ENCODE peak calls at places on chromosomes 4 and X, in four cellular contexts. W, L, K and V are unnamed samples.

GRCh38 chrX:39307488-39307887 is 506.2 kb downstream of the MID1IP1 start:
- DNase-seq in L (no peak), W (no peak), K (no peak), V (no peak)

GRCh38 chrX:16436348-16437188 is 213.4 kb upstream of the S100G start:
- DNase-seq in K (peak), W (peak), L (peak), V (peak)

GRCh38 chr4:107312366-107312765 is 276.3 kb upstream of the DKK2 start:
- DNase-seq in L (no peak), W (no peak), K (no peak), V (peak)

GRCh38 chr4:55781809-55782208 is 37.8 kb upstream of the EXOC1L start:
- DNase-seq in L (no peak), K (no peak), W (no peak), V (no peak)

GRCh38 chrX:130110379-130111219 is at the start of gene ELF4:
- DNase-seq in L (peak), K (peak), W (no peak), V (no peak)

GRCh38 chrX:53716328-53717088 is 30.0 kb upstream of the HUWE1 start:
- DNase-seq in L (no peak), K (peak), W (no peak), V (peak)

GRCh38 chr4:101439926-101440325 is 92.6 kb upstream of the PPP3CA start:
- DNase-seq in K (no peak), W (no peak), L (no peak), V (peak)

GRCh38 chrX:6067600-6067999 is 161.1 kb downstream of the NLGN4X start:
- DNase-seq in W (no peak), K (no peak), L (peak), V (no peak)

GRCh38 chr4:102535398-102536082 is 34.4 kb downstream of the NFKB1 start:
- DNase-seq in W (peak), K (peak), L (peak), V (peak)

GRCh38 chr4:181258569-181258968 is 984.6 kb upstream of the TENM3 start:
- DNase-seq in K (no peak), L (no peak), W (no peak), V (no peak)

GRCh38 chrX:101658661-101659477 is 781 bp downstream of the ARMCX2 start:
- DNase-seq in K (peak), W (peak), L (peak), V (peak)

GRCh38 chrX:148498067-148498466 is 2.4 kb upstream of the AFF2 start:
- DNase-seq in W (no peak), L (no peak), K (no peak), V (no peak)

GRCh38 chr4:13928214-13928613 is 300.7 kb upstream of the BOD1L1 start:
- DNase-seq in L (no peak), W (no peak), K (no peak), V (no peak)

GRCh38 chrX:15815779-15816452 is 25.6 kb downstream of the ZRSR2 start:
- DNase-seq in L (peak), K (peak), W (no peak), V (peak)

GRCh38 chr4:170259631-170260153 is 169.9 kb upstream of the AADAT start:
- DNase-seq in L (peak), W (peak), K (peak), V (peak)

GRCh38 chr4:39047691-39048090 is 14.3 kb upstream of the KLHL5 start:
- DNase-seq in K (no peak), L (no peak), W (no peak), V (peak)

GRCh38 chrX:154373340-154374306 is 811 bp downstream of the FLNA start:
- DNase-seq in W (peak), K (peak), L (peak), V (peak)

GRCh38 chr4:102564399-102564921 is 63.3 kb downstream of the NFKB1 start:
- DNase-seq in K (peak), W (peak), L (peak), V (peak)

GRCh38 chrX:20742106-20742505 is 475.4 kb upstream of the RPS6KA3 start:
- DNase-seq in W (no peak), K (no peak), L (no peak), V (peak)

GRCh38 chrX:85544609-85545008 is 165.1 kb upstream of the POF1B start:
- DNase-seq in K (no peak), W (no peak), L (no peak), V (no peak)

GRCh38 chr4:119725688-119726330 is 97.2 kb upstream of the PDE5A start:
- DNase-seq in K (no peak), L (peak), W (no peak), V (no peak)

GRCh38 chrX:68084765-68085164 is 348.5 kb downstream of the OPHN1 start:
- DNase-seq in L (peak), K (no peak), W (no peak), V (peak)

GRCh38 chr4:166493828-166494432 is 620.9 kb downstream of the TLL1 start:
- DNase-seq in L (no peak), K (peak), W (peak), V (no peak)

GRCh38 chr4:105145913-105146285 is 777 bp upstream of the TET2 start:
- DNase-seq in K (peak), W (no peak), L (no peak), V (no peak)

GRCh38 chr4:67030636-67031035 is 514.7 kb downstream of the CENPC start:
- DNase-seq in K (no peak), W (no peak), L (peak), V (no peak)

GRCh38 chrX:122421434-122422121 is 762.5 kb upstream of the GRIA3 start:
- DNase-seq in K (no peak), W (no peak), L (no peak), V (no peak)

DNA sequence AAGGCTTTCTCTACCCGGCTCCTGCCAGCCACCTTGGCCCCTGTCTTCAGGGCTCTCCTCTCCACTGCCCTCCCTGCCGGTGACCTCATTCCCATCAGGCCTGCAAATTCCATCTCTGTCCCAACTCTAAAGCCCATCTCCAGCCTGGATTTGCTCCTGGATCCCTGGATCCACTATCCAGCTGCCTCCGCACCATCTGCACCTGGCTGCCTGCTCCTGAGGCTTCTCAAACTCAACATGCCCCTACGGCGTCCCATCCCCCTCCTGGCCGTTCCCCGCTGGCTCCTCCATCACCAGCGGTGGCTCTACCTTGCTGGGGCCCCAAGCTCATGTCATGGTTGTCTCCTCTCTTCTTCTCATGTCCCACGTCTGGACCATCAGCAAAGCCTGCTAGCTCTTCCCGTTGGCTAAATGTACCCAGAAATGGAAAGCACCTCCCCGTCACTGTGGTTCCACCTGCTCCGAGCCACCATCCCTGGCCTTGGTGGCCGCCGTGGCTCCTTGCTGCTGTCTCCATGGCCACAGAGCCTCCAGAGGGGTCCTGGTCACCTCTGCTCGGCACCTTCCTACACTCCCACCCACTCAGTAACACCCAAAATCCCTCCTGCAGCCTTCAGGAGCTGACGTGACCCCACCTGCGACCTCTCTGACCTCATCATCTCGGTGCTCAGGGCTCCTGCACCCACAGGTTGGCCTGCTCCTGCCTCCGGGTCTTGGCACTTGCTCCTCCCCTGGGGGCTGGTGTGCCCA is 58.5 kb downstream of the ADRA2C start:
- DNase-seq in W (no peak), L (no peak), K (no peak), V (no peak)
- H3K4me3 ChIP-seq in W (no peak), L (no peak), K (no peak), V (no peak)

DNA sequence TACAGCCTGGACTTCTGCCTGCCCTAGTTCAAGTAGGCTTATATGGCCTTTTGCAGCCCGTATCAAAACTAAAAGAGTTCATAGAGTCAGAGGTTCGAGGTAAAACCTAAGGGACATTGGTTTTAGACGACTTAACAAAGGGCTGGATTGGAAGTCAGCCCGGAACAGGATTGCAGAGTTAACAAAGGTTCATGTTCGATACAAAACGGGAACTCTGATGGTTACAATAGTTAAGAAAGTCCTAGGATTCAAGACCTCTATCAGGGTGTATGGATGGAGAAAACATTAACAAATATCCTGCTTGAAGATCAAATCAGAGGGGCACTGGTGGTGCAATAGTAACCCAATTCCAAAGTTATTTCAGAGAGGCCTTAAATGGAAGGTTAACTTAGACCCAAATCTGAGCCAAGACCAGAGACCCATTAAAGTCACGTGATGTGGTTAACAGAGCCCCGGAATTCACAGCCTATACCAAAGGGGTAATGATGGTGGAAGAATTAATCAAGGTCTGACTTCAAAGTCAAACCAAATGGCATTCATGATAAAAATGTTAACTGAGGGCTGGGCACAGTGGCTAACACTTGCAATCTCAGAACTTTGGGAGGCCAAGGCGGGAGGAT is 656 bp upstream of the ZNF630 start:
- DNase-seq in K (no peak), L (no peak), W (no peak), V (no peak)
- H3K4me3 ChIP-seq in K (peak), L (no peak), W (peak), V (peak)

DNA sequence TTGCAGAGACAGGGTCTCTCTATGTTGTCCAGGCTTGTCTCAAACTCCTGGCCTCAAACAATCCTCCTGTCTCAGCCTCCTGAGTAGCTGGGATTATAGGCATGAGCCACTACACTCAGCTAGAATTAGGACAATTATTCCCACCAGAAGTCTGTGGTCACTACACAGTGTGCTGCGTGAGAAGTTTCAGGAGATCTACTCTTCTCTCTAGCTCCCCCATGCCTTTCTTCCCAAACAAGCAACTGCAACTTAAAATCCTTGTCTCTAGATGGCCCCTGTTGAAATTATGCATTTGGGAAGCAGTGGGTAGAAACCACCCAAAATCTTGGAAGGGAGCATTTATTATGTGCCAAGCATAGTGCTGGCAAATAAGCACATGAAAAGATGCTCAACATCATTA is 21.1 kb upstream of the MAP7D3 start:
- DNase-seq in L (no peak), K (no peak), W (no peak), V (peak)
- H3K4me3 ChIP-seq in L (no peak), K (no peak), W (no peak), V (no peak)

GRCh38 chr4:99817310-99817885 is 771 bp downstream of the DAPP1 start:
- DNase-seq in L (peak), W (no peak), K (peak), V (no peak)
- H3K4me3 ChIP-seq in L (peak), W (no peak), K (peak), V (no peak)